ENCODE peak calls at places on chromosomes 13 and 19, in five cellular contexts. Q is NCI-H1417; F is AG04450; O is activated T-helper 1 cell treated with anti-CD3 and anti-CD28 coated beads, Interleukin-12 subunit alpha, Interleukin-12 subunit beta, Interleukin-2, Interleukin-4 antibody, amounts not matched to agents 30 ng/mL and 10 ng/mL and 1 ng/mL, durations not matched to agents 14 hours and 24 hours and 36 hours; S is NCI-H345. Z is an unnamed sample.

GRCh38 chr13:54536112-54536511 is 1507.5 kb downstream of the OLFM4 start:
- DNase-seq in Q (no peak), S (no peak), O (no peak), F (no peak), Z (no peak)

GRCh38 chr13:36130542-36131214 is 504 bp downstream of the DCLK1 start:
- DNase-seq in O (no peak), F (no peak), S (peak; percentile 53), Q (peak; percentile 59), Z (peak; percentile 42)

GRCh38 chr13:50636007-50636704 is 207.3 kb downstream of the DLEU7 start:
- DNase-seq in Q (no peak), O (no peak), F (no peak), S (no peak), Z (no peak)

GRCh38 chr13:109355129-109355528 is 431.3 kb downstream of the IRS2 start:
- DNase-seq in F (no peak), S (no peak), Q (no peak), O (no peak), Z (no peak)

GRCh38 chr19:2197270-2197669 is 33.5 kb downstream of the DOT1L start:
- DNase-seq in O (no peak), S (no peak), Q (no peak), F (no peak), Z (no peak)

GRCh38 chr13:28384789-28385188 is 110.1 kb downstream of the FLT1 start:
- DNase-seq in S (no peak), Q (no peak), F (no peak), O (no peak), Z (no peak)

GRCh38 chr13:28396053-28396452 is 98.9 kb downstream of the FLT1 start:
- DNase-seq in Q (no peak), F (no peak), S (no peak), O (no peak), Z (no peak)

GRCh38 chr13:45133396-45134118 is 13.2 kb downstream of the GTF2F2 start:
- DNase-seq in Q (no peak), F (no peak), S (no peak), O (no peak), Z (no peak)

GRCh38 chr13:77724092-77724491 is 26.6 kb downstream of the SLAIN1 start:
- DNase-seq in F (no peak), S (no peak), Q (no peak), O (peak; percentile 17), Z (no peak)

GRCh38 chr19:43316591-43317319 is 36.7 kb upstream of the CD177 start:
- DNase-seq in O (no peak), Q (peak; percentile 44), F (no peak), S (no peak), Z (no peak)

GRCh38 chr19:33304760-33305647 is 2.7 kb upstream of the CEBPA start:
- DNase-seq in F (no peak), S (no peak), O (no peak), Q (no peak), Z (peak; percentile 36)

GRCh38 chr19:39825531-39826076 is 8.4 kb downstream of the DYRK1B start:
- DNase-seq in S (no peak), O (no peak), Q (no peak), F (no peak), Z (no peak)

GRCh38 chr13:106560791-106561190 is 7.1 kb downstream of the ARGLU1 start:
- DNase-seq in F (no peak), S (no peak), O (no peak), Q (no peak), Z (no peak)

GRCh38 chr13:41274881-41275280 is 11.5 kb upstream of the MTRF1 start:
- DNase-seq in Q (no peak), S (no peak), F (no peak), O (no peak), Z (no peak)

GRCh38 chr19:18733196-18733647 is 49.7 kb downstream of the CRTC1 start:
- DNase-seq in S (peak; percentile 4), O (no peak), F (peak; percentile 85), Q (no peak), Z (peak; percentile 38)

GRCh38 chr13:114101325-114101821 is 31.1 kb downstream of the RASA3 start:
- DNase-seq in O (no peak), S (no peak), Q (no peak), F (no peak), Z (peak; percentile 35)

GRCh38 chr13:30849611-30850010 is 56.5 kb upstream of the MEDAG start:
- DNase-seq in Q (no peak), F (no peak), O (no peak), S (no peak), Z (no peak)

GRCh38 chr13:94662274-94662945 is 49.9 kb downstream of the SOX21 start:
- DNase-seq in Q (no peak), F (no peak), S (no peak), O (no peak), Z (no peak)

GRCh38 chr13:80214050-80214449 is 126.9 kb downstream of the SPRY2 start:
- DNase-seq in S (no peak), O (no peak), Q (no peak), F (no peak), Z (no peak)

GRCh38 chr13:100808848-100809247 is 134.3 kb upstream of the TMTC4 start:
- DNase-seq in S (no peak), O (no peak), F (no peak), Q (no peak), Z (no peak)

GRCh38 chr19:15455996-15456395 is 6.2 kb upstream of the WIZ start:
- DNase-seq in S (no peak), Q (no peak), O (no peak), F (no peak), Z (no peak)

GRCh38 chr19:11552666-11553372 is 6.2 kb downstream of the ELOF1 start:
- DNase-seq in F (no peak), Q (no peak), S (no peak), O (no peak), Z (no peak)

GRCh38 chr19:41995959-41996797 is 2.1 kb upstream of the ATP1A3 start:
- DNase-seq in Q (no peak), S (peak; percentile 13), F (no peak), O (no peak), Z (no peak)

GRCh38 chr13:110711778-110712070 is 1.8 kb upstream of the ING1 start:
- DNase-seq in Q (peak; percentile 78), O (no peak), F (no peak), S (no peak), Z (no peak)

GRCh38 chr19:6828698-6829633 is 56.5 kb downstream of the VAV1 start:
- DNase-seq in S (no peak), F (no peak), Q (no peak), O (peak; percentile 19), Z (no peak)

GRCh38 chr19:3576696-3577443 is 4.1 kb downstream of the HMG20B start:
- DNase-seq in Q (no peak), O (no peak), S (no peak), F (no peak), Z (peak; percentile 68)

GRCh38 chr13:113349050-113349449 is 14.9 kb downstream of the GRTP1 start:
- DNase-seq in F (no peak), O (no peak), S (no peak), Q (no peak), Z (no peak)

GRCh38 chr13:75486146-75486545 is 4.2 kb upstream of the TBC1D4 start:
- DNase-seq in O (no peak), Q (no peak), S (no peak), F (no peak), Z (no peak)

GRCh38 chr19:43658001-43658400 is 12.0 kb downstream of the PLAUR start:
- DNase-seq in F (no peak), Q (no peak), O (no peak), S (no peak), Z (no peak)

GRCh38 chr19:19170053-19170945 is at the start of gene MEF2B:
- DNase-seq in Q (peak; percentile 41), O (peak; percentile 72), F (no peak), S (peak; percentile 50), Z (peak; percentile 82)

GRCh38 chr19:49190781-49191180 is 33.2 kb downstream of the TRPM4 start:
- DNase-seq in F (no peak), S (no peak), O (no peak), Q (no peak), Z (no peak)

GRCh38 chr13:89550842-89551422 is 1796.6 kb upstream of the MIR17HG start:
- DNase-seq in O (no peak), S (no peak), Q (no peak), F (no peak), Z (no peak)

GRCh38 chr19:53808710-53809125 is 15.4 kb downstream of the NLRP12 start:
- DNase-seq in O (no peak), F (no peak), Q (no peak), S (no peak), Z (no peak)